ENCODE peak calls at places on chromosomes 7 and 10, in seven cellular contexts. L, O, X, A, Y, N and Q are unnamed samples.

GRCh38 chr10:118978316-118978997 is 51.1 kb upstream of the NANOS1 start:
- DNase-seq in L (no peak), O (no peak), X (no peak), A (no peak), Y (no peak), N (no peak), Q (no peak)

GRCh38 chr7:79398145-79398749 is 55.2 kb downstream of the MAGI2 start:
- DNase-seq in L (no peak), O (no peak), X (no peak), A (no peak), Y (no peak), N (no peak), Q (no peak)

GRCh38 chr7:102451371-102452054 is 13.2 kb downstream of the ALKBH4 start:
- DNase-seq in L (no peak), O (no peak), X (no peak), A (no peak), Y (no peak), N (no peak), Q (no peak)

GRCh38 chr10:113027574-113028392 is 77.7 kb downstream of the TCF7L2 start:
- DNase-seq in L (no peak), O (peak), X (no peak), A (no peak), Y (no peak), N (no peak), Q (no peak)

GRCh38 chr7:29488977-29489376 is 74.7 kb upstream of the PRR15 start:
- DNase-seq in L (no peak), O (no peak), X (no peak), A (peak), Y (no peak), N (no peak), Q (no peak)

GRCh38 chr10:97792058-97792721 is 20.4 kb upstream of the SFRP5 start:
- DNase-seq in L (peak), O (peak), X (peak), A (peak), Y (peak), N (peak), Q (peak)

GRCh38 chr7:69989551-69989950 is 391.3 kb downstream of the AUTS2 start:
- DNase-seq in L (no peak), O (no peak), X (peak), A (no peak), Y (no peak), N (no peak), Q (no peak)

GRCh38 chr10:100895896-100896295 is 16.9 kb upstream of the SLF2 start:
- DNase-seq in L (no peak), O (no peak), X (no peak), A (no peak), Y (no peak), N (no peak), Q (no peak)

GRCh38 chr10:36608251-36608650 is 517.1 kb upstream of the ANKRD30A start:
- DNase-seq in L (no peak), O (no peak), X (no peak), A (peak), Y (no peak), N (no peak), Q (no peak)

GRCh38 chr7:98221611-98222532 is 10.6 kb downstream of the BHLHA15 start:
- DNase-seq in L (no peak), O (no peak), X (peak), A (no peak), Y (no peak), N (no peak), Q (no peak)

GRCh38 chr10:103960103-103960502 is 6.8 kb upstream of the SLK start:
- DNase-seq in L (no peak), O (no peak), X (no peak), A (no peak), Y (no peak), N (no peak), Q (no peak)

GRCh38 chr7:90621130-90621891 is 25.2 kb downstream of the CDK14 start:
- DNase-seq in L (no peak), O (no peak), X (no peak), A (no peak), Y (no peak), N (no peak), Q (no peak)

GRCh38 chr10:122475130-122475529 is 13.8 kb downstream of the HTRA1 start:
- DNase-seq in L (peak), O (no peak), X (no peak), A (no peak), Y (peak), N (no peak), Q (no peak)
- H3K27ac ChIP-seq in L (no peak), O (no peak), X (no peak), A (no peak), Y (no peak), N (no peak), Q (peak)

GRCh38 chr7:109641445-109641844 is 1071.8 kb downstream of the DNAJB9 start:
- DNase-seq in L (no peak), O (no peak), X (no peak), A (no peak), Y (no peak), N (no peak), Q (no peak)

GRCh38 chr7:109637428-109637827 is 1067.8 kb downstream of the DNAJB9 start:
- DNase-seq in L (no peak), O (no peak), X (no peak), A (no peak), Y (no peak), N (no peak), Q (no peak)

GRCh38 chr7:109638321-109638720 is 1068.6 kb downstream of the DNAJB9 start:
- DNase-seq in L (no peak), O (no peak), X (no peak), A (no peak), Y (no peak), N (no peak), Q (no peak)

GRCh38 chr7:109635374-109635773 is 1065.7 kb downstream of the DNAJB9 start:
- DNase-seq in L (no peak), O (no peak), X (no peak), A (no peak), Y (no peak), N (no peak), Q (no peak)

DNA sequence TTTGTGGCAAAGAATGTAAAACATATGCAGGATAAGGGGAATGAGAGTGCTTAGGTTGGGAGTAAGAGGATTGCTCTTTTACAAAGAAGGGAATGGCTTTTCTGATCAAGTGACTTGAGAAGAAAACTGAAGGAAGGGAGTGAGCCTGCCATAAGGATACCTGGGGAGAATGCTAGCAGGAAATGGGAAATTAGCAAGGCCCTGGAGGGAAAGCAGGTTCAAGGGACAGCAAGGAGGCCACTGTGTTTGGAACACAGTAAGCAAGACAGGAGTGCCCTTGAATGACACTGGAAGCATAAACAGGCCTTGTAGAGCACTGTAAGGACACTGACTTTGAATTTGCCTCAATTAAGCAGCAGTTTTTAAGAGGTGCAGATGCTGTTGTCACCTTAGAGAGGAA is 1069.9 kb downstream of the DNAJB9 start:
- DNase-seq in L (no peak), O (no peak), X (no peak), A (no peak), Y (no peak), N (no peak), Q (no peak)
- H3K27ac ChIP-seq in L (no peak), O (no peak), X (no peak), A (no peak), Y (no peak), N (no peak), Q (no peak)

DNA sequence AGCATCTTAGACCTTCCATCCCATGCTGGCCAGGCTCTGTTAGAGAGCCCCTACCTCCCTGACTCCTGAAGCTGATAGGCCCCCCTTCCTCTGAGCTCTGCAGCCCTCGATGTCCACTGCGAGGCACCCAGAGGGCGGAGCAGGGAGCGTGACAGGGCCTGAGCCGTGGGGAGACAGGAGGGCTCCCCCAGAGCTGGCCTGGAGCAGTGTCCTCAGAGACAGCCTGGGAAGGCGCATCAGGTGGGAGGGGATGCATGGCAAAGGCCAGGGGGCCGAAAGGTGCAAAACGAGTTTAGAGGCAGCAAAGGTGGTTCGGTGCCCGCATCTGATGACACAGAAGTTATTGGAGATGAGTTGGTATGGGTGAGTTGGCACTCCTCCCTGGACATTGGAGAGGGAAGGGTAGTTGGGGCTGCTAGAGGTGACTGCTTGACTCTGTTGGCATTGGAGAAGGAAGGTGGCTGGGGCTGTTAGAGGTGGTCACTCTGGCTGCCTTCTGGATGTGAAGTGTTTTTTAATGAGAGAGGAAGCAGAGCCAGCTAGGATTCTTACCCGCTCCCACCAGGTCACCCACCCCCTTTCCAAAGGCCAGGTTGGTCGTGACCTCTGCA is 53.1 kb downstream of the PRF1 start:
- DNase-seq in L (no peak), O (no peak), X (no peak), A (no peak), Y (no peak), N (no peak), Q (no peak)
- H3K27ac ChIP-seq in L (no peak), O (no peak), X (no peak), A (no peak), Y (no peak), N (no peak), Q (no peak)

DNA sequence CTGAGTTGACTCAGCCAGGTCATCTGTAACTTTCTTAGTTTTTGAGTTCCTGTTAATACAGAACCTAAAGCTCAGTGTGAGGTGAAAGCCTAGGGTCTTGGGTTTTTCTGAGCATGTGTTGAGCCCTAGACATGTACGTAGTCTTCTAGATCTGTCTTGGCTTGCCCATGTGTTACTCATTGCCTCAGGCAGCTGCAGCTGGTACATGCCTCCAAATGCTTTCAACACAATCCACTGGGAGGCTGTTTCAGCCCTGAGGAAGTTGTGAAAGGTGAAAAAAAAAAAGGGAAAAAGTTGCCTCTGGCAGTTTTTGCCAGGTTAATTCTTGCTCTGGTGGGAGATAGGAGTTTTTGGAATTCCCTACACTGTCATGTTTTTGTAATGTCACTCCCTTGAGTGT is 134.6 kb downstream of the RNF216 start:
- DNase-seq in L (no peak), O (no peak), X (no peak), A (no peak), Y (no peak), N (no peak), Q (no peak)
- H3K27ac ChIP-seq in L (no peak), O (no peak), X (no peak), A (no peak), Y (no peak), N (no peak), Q (no peak)